ENCODE peak calls at places on chromosome 10, in nine cellular contexts. Q is caudate nucleus, Y is AG20443, P is glutamatergic neuron, V is foreskin fibroblast, M is adrenal gland, O is SK-N-SH, C is GM03348, W is neural crest cell. A is an unnamed sample.
A peak's percentile ranks its signal among the peaks of the same experiment; 100 is the strongest.

GRCh38 chr10:63711866-63712716 is 190.9 kb downstream of the REEP3 start:
- DNase-seq in P (peak; percentile 42), Y (peak; percentile 90), W (no peak), M (peak; percentile 99), Q (peak; percentile 23), V (peak; percentile 100), C (peak; percentile 84), O (peak; percentile 82), A (peak; percentile 87)

GRCh38 chr10:5618829-5619228 is 47.6 kb downstream of the ASB13 start:
- DNase-seq in V (peak; percentile 35), C (peak; percentile 65), Y (peak; percentile 56), O (peak; percentile 56), M (no peak), Q (no peak), P (no peak), W (no peak), A (no peak)

GRCh38 chr10:94683214-94684054 is at the start of gene CYP2C18:
- DNase-seq in Y (no peak), P (no peak), O (no peak), C (no peak), W (no peak), M (no peak), Q (no peak), V (no peak), A (no peak)

GRCh38 chr10:90983940-90984549 is 63.2 kb upstream of the ANKRD1 start:
- DNase-seq in W (no peak), V (no peak), Q (no peak), Y (no peak), M (no peak), C (no peak), O (no peak), P (no peak), A (no peak)

GRCh38 chr10:97575101-97575668 is 2.6 kb downstream of the ANKRD2 start:
- DNase-seq in Q (no peak), Y (no peak), C (no peak), O (peak; percentile 45), W (no peak), M (no peak), V (no peak), P (no peak), A (no peak)

GRCh38 chr10:88091490-88092061 is 228.2 kb downstream of the PTEN start:
- DNase-seq in Y (no peak), Q (no peak), O (no peak), W (no peak), V (no peak), M (no peak), P (no peak), C (no peak), A (no peak)

GRCh38 chr10:43692051-43692825 is 43.6 kb upstream of the ZNF32 start:
- DNase-seq in P (no peak), W (no peak), Y (peak; percentile 68), O (no peak), V (peak; percentile 61), C (peak; percentile 82), M (no peak), Q (no peak), A (no peak)

GRCh38 chr10:103273026-103273425 is 3.9 kb upstream of the INA start:
- DNase-seq in Q (no peak), M (peak; percentile 77), Y (peak; percentile 95), P (peak; percentile 15), V (peak; percentile 99), O (no peak), W (no peak), C (peak; percentile 94), A (peak; percentile 100)

GRCh38 chr10:104349623-104350142 is 4.0 kb upstream of the CFAP58 start:
- DNase-seq in V (peak; percentile 43), C (no peak), P (no peak), O (no peak), Y (no peak), M (no peak), Q (no peak), W (no peak), A (no peak)

GRCh38 chr10:119608316-119609155 is 11.8 kb upstream of the TIAL1 start:
- DNase-seq in Y (peak; percentile 60), Q (no peak), V (no peak), C (peak; percentile 52), M (peak; percentile 85), W (peak; percentile 18), O (peak; percentile 67), P (peak; percentile 29), A (no peak)

GRCh38 chr10:86064931-86065662 is 301.5 kb downstream of the GRID1 start:
- DNase-seq in C (no peak), V (no peak), Y (no peak), P (no peak), M (peak; percentile 21), Q (no peak), O (no peak), W (no peak), A (no peak)

GRCh38 chr10:91115618-91116390 is 104.7 kb upstream of the PCGF5 start:
- DNase-seq in W (no peak), M (no peak), Q (no peak), Y (no peak), O (no peak), C (no peak), V (no peak), P (no peak), A (no peak)

A was measured in BJ.